ENCODE peak calls at places on chromosomes 7 and 10, in ten cellular contexts. T is COR-L47, L is head of caudate nucleus, G is NAMALWA, H is NCI-H1930, O is GM04504, W is HT1080, Y is adrenal gland, I is EL, J is cardiac muscle cell. X is an unnamed sample.

GRCh38 chr10:10804998-10805737 is 212.5 kb upstream of the CELF2 start:
- DNase-seq in T (no peak), L (no peak), G (no peak), H (no peak), O (no peak), W (peak; percentile 69), Y (no peak), I (peak; percentile 93), J (peak; percentile 38), X (peak; percentile 18)

GRCh38 chr10:15168296-15168780 is at the start of gene NMT2:
- DNase-seq in T (peak; percentile 80), L (no peak), G (peak; percentile 75), H (peak; percentile 29), O (no peak), W (peak; percentile 73), Y (peak; percentile 89), I (no peak), J (no peak), X (peak; percentile 86)

GRCh38 chr10:77493851-77494788 is 143.5 kb downstream of the KCNMA1 start:
- DNase-seq in T (no peak), L (no peak), G (no peak), H (no peak), O (no peak), W (peak; percentile 43), Y (no peak), I (peak; percentile 47), J (peak; percentile 62), X (no peak)

GRCh38 chr7:135743907-135744789 is 4.5 kb downstream of the FAM180A start:
- DNase-seq in T (no peak), L (no peak), G (no peak), H (no peak), O (no peak), W (no peak), Y (no peak), I (peak; percentile 22), J (peak; percentile 80), X (no peak)

GRCh38 chr10:98269435-98269912 is 1.5 kb upstream of the LOXL4 start:
- DNase-seq in T (peak; percentile 4), L (no peak), G (no peak), H (no peak), O (peak; percentile 67), W (peak; percentile 83), Y (peak; percentile 82), I (peak; percentile 93), J (peak; percentile 89), X (peak; percentile 79)

GRCh38 chr10:1874533-1874932 is 137.2 kb upstream of the ADARB2 start:
- DNase-seq in T (no peak), L (no peak), G (no peak), H (no peak), O (no peak), W (no peak), Y (no peak), I (no peak), J (no peak), X (no peak)

GRCh38 chr10:69869291-69869841 is 67.7 kb downstream of the COL13A1 start:
- DNase-seq in T (no peak), L (no peak), G (no peak), H (no peak), O (peak; percentile 70), W (peak; percentile 96), Y (no peak), I (peak; percentile 64), J (peak; percentile 67), X (no peak)

GRCh38 chr7:36303202-36304098 is 86.2 kb upstream of the ANLN start:
- DNase-seq in T (peak; percentile 99), L (peak; percentile 89), G (no peak), H (no peak), O (peak; percentile 97), W (peak; percentile 89), Y (peak; percentile 94), I (peak; percentile 96), J (peak; percentile 93), X (peak; percentile 71)

GRCh38 chr7:141874787-141875186 is 33.5 kb upstream of the PRSS37 start:
- DNase-seq in T (no peak), L (no peak), G (no peak), H (no peak), O (no peak), W (no peak), Y (no peak), I (no peak), J (no peak), X (no peak)

GRCh38 chr10:85612833-85613232 is 753.8 kb downstream of the GRID1 start:
- DNase-seq in T (no peak), L (no peak), G (peak; percentile 18), H (no peak), O (no peak), W (no peak), Y (no peak), I (no peak), J (no peak), X (no peak)

GRCh38 chr10:113322843-113323242 is 230.0 kb upstream of the HABP2 start:
- DNase-seq in T (no peak), L (peak; percentile 40), G (no peak), H (no peak), O (no peak), W (no peak), Y (no peak), I (no peak), J (no peak), X (no peak)

GRCh38 chr10:120098242-120098930 is 205.9 kb downstream of the SEC23IP start:
- DNase-seq in T (no peak), L (no peak), G (no peak), H (no peak), O (no peak), W (no peak), Y (no peak), I (peak; percentile 8), J (no peak), X (no peak)

GRCh38 chr7:129989466-129989865 is 36.7 kb upstream of the UBE2H start:
- DNase-seq in T (no peak), L (no peak), G (peak; percentile 46), H (no peak), O (no peak), W (no peak), Y (no peak), I (no peak), J (peak; percentile 10), X (peak; percentile 73)

GRCh38 chr7:84231157-84231556 is 36.6 kb upstream of the SEMA3A start:
- DNase-seq in T (no peak), L (no peak), G (no peak), H (no peak), O (no peak), W (peak; percentile 38), Y (no peak), I (peak; percentile 46), J (no peak), X (peak; percentile 53)

GRCh38 chr7:150341263-150342118 is at the start of gene RARRES2:
- DNase-seq in T (no peak), L (no peak), G (no peak), H (no peak), O (no peak), W (no peak), Y (peak; percentile 89), I (no peak), J (peak; percentile 91), X (no peak)

X was measured in COLO829.